ENCODE peak calls at places on chromosomes 3 and 15, in five cellular contexts. U, M, V, F and N are unnamed samples.

GRCh38 chr3:69368129-69368741 is 17.7 kb downstream of the FRMD4B start:
- DNase-seq in M (no peak), U (no peak), F (no peak), V (peak; percentile 25), N (no peak)

GRCh38 chr3:72924055-72924454 is 36.2 kb downstream of the GXYLT2 start:
- DNase-seq in U (no peak), M (no peak), V (no peak), F (no peak), N (no peak)

GRCh38 chr3:113245775-113246174 is 34.4 kb downstream of the BOC start:
- DNase-seq in V (no peak), M (no peak), U (no peak), F (no peak), N (no peak)

GRCh38 chr15:65086680-65087111 is 10.2 kb downstream of the KBTBD13 start:
- DNase-seq in U (no peak), V (peak; percentile 11), M (no peak), F (no peak), N (no peak)

GRCh38 chr3:186107148-186108105 is 1.5 kb downstream of the ETV5 start:
- DNase-seq in U (peak; percentile 80), M (peak; percentile 60), F (peak; percentile 34), V (peak; percentile 74), N (peak; percentile 64)

GRCh38 chr3:194565597-194566190 is 67.5 kb downstream of the TMEM44 start:
- DNase-seq in U (no peak), M (no peak), V (no peak), F (no peak), N (no peak)

GRCh38 chr15:85379403-85380131 is 836 bp upstream of the AKAP13 start:
- DNase-seq in F (no peak), U (peak; percentile 34), M (no peak), V (peak; percentile 56), N (no peak)

GRCh38 chr15:20341901-20342605 is 199.5 kb downstream of the GOLGA6L6 start:
- DNase-seq in M (peak; percentile 65), U (peak; percentile 73), V (peak; percentile 3), F (no peak), N (no peak)

GRCh38 chr3:141096164-141096563 is 45.0 kb downstream of the SPSB4 start:
- DNase-seq in V (no peak), U (no peak), F (no peak), M (no peak), N (no peak)

GRCh38 chr3:135326851-135327250 is 531.8 kb downstream of the EPHB1 start:
- DNase-seq in F (no peak), U (no peak), M (no peak), V (no peak), N (no peak)

GRCh38 chr3:197309528-197310361 is 11.3 kb upstream of the DLG1 start:
- DNase-seq in U (no peak), M (no peak), F (peak; percentile 28), V (peak; percentile 75), N (no peak)

GRCh38 chr15:64982472-64982871 is 7.2 kb downstream of the SPG21 start:
- DNase-seq in V (no peak), F (no peak), U (no peak), M (no peak), N (no peak)

GRCh38 chr3:66372681-66373350 is 128.0 kb downstream of the LRIG1 start:
- DNase-seq in M (no peak), U (peak; percentile 79), F (no peak), V (peak; percentile 29), N (no peak)

GRCh38 chr3:101854608-101855304 is 5.4 kb downstream of the NFKBIZ start:
- DNase-seq in F (no peak), U (no peak), M (no peak), V (no peak), N (no peak)

GRCh38 chr3:126913524-126913923 is 69.4 kb upstream of the PLXNA1 start:
- DNase-seq in V (no peak), M (no peak), U (no peak), F (peak; percentile 26), N (no peak)

GRCh38 chr3:139975592-139976360 is 40.8 kb downstream of the CLSTN2 start:
- DNase-seq in M (no peak), U (no peak), F (no peak), V (no peak), N (no peak)

GRCh38 chr15:61173899-61174689 is 55.0 kb downstream of the RORA start:
- DNase-seq in U (no peak), M (no peak), V (peak; percentile 16), F (no peak), N (no peak)

GRCh38 chr3:126550488-126551051 is 8.2 kb downstream of the C3orf22 start:
- DNase-seq in M (peak; percentile 10), U (no peak), V (no peak), F (no peak), N (no peak)

GRCh38 chr3:15646924-15647511 is 45.5 kb downstream of the BTD start:
- DNase-seq in F (peak; percentile 88), U (peak; percentile 44), M (peak; percentile 67), V (peak; percentile 98), N (peak; percentile 74)

GRCh38 chr3:109224333-109224732 is 87.8 kb downstream of the C3orf85 start:
- DNase-seq in M (no peak), F (peak; percentile 6), V (no peak), U (peak; percentile 56), N (no peak)

GRCh38 chr15:66254364-66255292 is 1.1 kb upstream of the MEGF11 start:
- DNase-seq in M (no peak), V (no peak), F (no peak), U (no peak), N (no peak)

GRCh38 chr3:63937661-63938651 is 25.8 kb upstream of the SCAANT1 start:
- DNase-seq in F (no peak), U (peak; percentile 39), M (no peak), V (no peak), N (no peak)

GRCh38 chr3:29335921-29336320 is 55.0 kb downstream of the RBMS3 start:
- DNase-seq in M (no peak), U (no peak), F (no peak), V (no peak), N (no peak)

GRCh38 chr15:64010719-64011118 is 35.6 kb downstream of the DAPK2 start:
- DNase-seq in F (peak; percentile 69), M (peak; percentile 19), V (peak; percentile 24), U (peak; percentile 83), N (peak; percentile 64)

GRCh38 chr15:66573719-66574641 is 8.2 kb upstream of the LCTL start:
- DNase-seq in M (no peak), U (no peak), F (no peak), V (no peak), N (no peak)

GRCh38 chr3:23712095-23712494 is 93.7 kb upstream of the UBE2E1 start:
- DNase-seq in U (no peak), V (no peak), M (no peak), F (no peak), N (no peak)

GRCh38 chr3:128316456-128316855 is 150.2 kb downstream of the DNAJB8 start:
- DNase-seq in U (peak; percentile 46), F (no peak), M (peak; percentile 82), V (no peak), N (no peak)

GRCh38 chr3:197554196-197554561 is 1.6 kb downstream of the BDH1 start:
- DNase-seq in V (no peak), M (no peak), U (no peak), F (no peak), N (peak; percentile 42)

GRCh38 chr3:83230841-83231240 is 1469.4 kb upstream of the GBE1 start:
- DNase-seq in V (no peak), F (no peak), M (no peak), U (no peak), N (no peak)

GRCh38 chr15:58016776-58017175 is 48.7 kb downstream of the ALDH1A2 start:
- DNase-seq in U (no peak), M (no peak), F (no peak), V (no peak), N (no peak)

GRCh38 chr3:194195611-194196010 is 59.7 kb downstream of the HES1 start:
- DNase-seq in F (no peak), M (no peak), U (no peak), V (no peak), N (no peak)

GRCh38 chr15:73851679-73852078 is 21.7 kb upstream of the TBC1D21 start:
- DNase-seq in U (peak; percentile 48), M (no peak), F (peak; percentile 22), V (peak; percentile 34), N (peak; percentile 17)

GRCh38 chr15:60020736-60021135 is 16.6 kb downstream of the FOXB1 start:
- DNase-seq in U (no peak), F (no peak), V (no peak), M (no peak), N (no peak)

GRCh38 chr15:45777781-45778180 is 143.0 kb downstream of the SQOR start:
- DNase-seq in U (no peak), F (no peak), V (no peak), M (no peak), N (no peak)

GRCh38 chr15:74978503-74978902 is 16.9 kb upstream of the SCAMP5 start:
- DNase-seq in U (no peak), M (no peak), V (no peak), F (no peak), N (no peak)

GRCh38 chr15:47027322-47027946 is 689.9 kb upstream of the SEMA6D start:
- DNase-seq in U (no peak), V (no peak), M (no peak), F (no peak), N (no peak)

GRCh38 chr3:89617706-89618105 is 510.3 kb downstream of the EPHA3 start:
- DNase-seq in F (no peak), U (no peak), M (no peak), V (no peak), N (no peak)

GRCh38 chr3:115698851-115699535 is 75.7 kb downstream of the GAP43 start:
- DNase-seq in V (no peak), F (no peak), U (no peak), M (no peak), N (no peak)

GRCh38 chr15:56732135-56732880 is 1.0 kb downstream of the ZNF280D start:
- DNase-seq in U (peak; percentile 34), F (no peak), V (peak; percentile 57), M (no peak), N (no peak)

GRCh38 chr3:157120071-157120892 is 39.7 kb downstream of the CCNL1 start:
- DNase-seq in U (peak; percentile 82), F (no peak), V (no peak), M (no peak), N (no peak)
- TF ChIP-seq POLR2A in U (peak; percentile 66), F (no peak), V (no peak), M (no peak), N (no peak)

DNA sequence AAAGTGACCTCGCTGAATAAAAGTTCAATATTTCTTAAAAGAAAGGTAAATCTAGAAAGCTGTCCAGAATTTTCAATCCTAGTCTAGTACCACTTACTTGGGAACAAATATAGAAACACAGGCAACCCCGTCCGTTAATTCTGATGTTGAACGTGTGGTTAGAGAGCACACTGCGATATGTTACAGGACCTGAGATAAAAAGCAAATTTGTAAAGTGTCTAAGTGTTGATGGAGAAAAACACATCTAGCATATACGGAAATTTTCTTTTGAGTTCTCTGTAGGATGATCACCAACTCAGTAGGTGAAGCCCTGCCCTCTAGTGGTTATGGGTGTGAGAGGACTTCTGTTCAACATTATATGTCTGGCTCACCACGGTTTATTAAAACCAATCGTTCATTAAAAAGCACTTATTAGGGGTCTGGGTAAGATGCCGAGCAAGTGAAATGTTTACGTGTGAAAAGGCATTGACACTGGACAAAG is 1.1 kb upstream of the ATP2C1 start:
- DNase-seq in U (peak; percentile 81), M (peak; percentile 49), V (no peak), F (peak; percentile 61), N (peak; percentile 16)
- TF ChIP-seq POLR2A in U (no peak), M (no peak), V (peak; percentile 45), F (no peak), N (no peak)

GRCh38 chr15:90001683-90002427 is 731 bp downstream of the ZNF710 start:
- DNase-seq in V (no peak), U (peak; percentile 71), F (no peak), M (peak; percentile 64), N (peak; percentile 52)
- TF ChIP-seq POLR2A in V (no peak), U (peak; percentile 33), F (peak; percentile 8), M (no peak), N (no peak)

GRCh38 chr15:40108061-40108854 is 421 bp downstream of the BMF start:
- DNase-seq in V (peak; percentile 47), U (peak; percentile 78), F (no peak), M (peak; percentile 87), N (peak; percentile 58)
- TF ChIP-seq POLR2A in V (no peak), U (no peak), F (no peak), M (peak; percentile 93), N (no peak)